ENCODE peak calls at places on chromosome 20, in four cellular contexts. J, W, K and S are unnamed samples.

GRCh38 chr20:63454729-63455567 is 17.5 kb downstream of the KCNQ2 start:
- DNase-seq in K (no peak), J (no peak), W (no peak), S (no peak)

GRCh38 chr20:63320616-63321147 is 27.7 kb downstream of the COL20A1 start:
- DNase-seq in W (no peak), K (no peak), J (no peak), S (no peak)

GRCh38 chr20:3340443-3340842 is 67.0 kb downstream of the DNAAF9 start:
- DNase-seq in W (no peak), J (peak), K (peak), S (no peak)

GRCh38 chr20:51800132-51800721 is 2.1 kb downstream of the SALL4 start:
- DNase-seq in K (peak), J (peak), W (peak), S (no peak)

GRCh38 chr20:36591854-36592641 is 13.5 kb upstream of the RAB5IF start:
- DNase-seq in W (no peak), J (no peak), K (no peak), S (no peak)

GRCh38 chr20:22243063-22243462 is 341.3 kb downstream of the FOXA2 start:
- DNase-seq in J (no peak), W (no peak), K (no peak), S (no peak)

GRCh38 chr20:37417857-37418501 is 72.0 kb downstream of the SRC start:
- DNase-seq in K (no peak), W (no peak), J (no peak), S (no peak)

GRCh38 chr20:46809961-46810360 is 84.7 kb upstream of the EYA2 start:
- DNase-seq in W (no peak), J (no peak), K (no peak), S (no peak)

GRCh38 chr20:17419459-17419858 is 111.7 kb downstream of the BFSP1 start:
- DNase-seq in J (no peak), K (no peak), W (no peak), S (no peak)

GRCh38 chr20:22447448-22447778 is 137.0 kb downstream of the FOXA2 start:
- DNase-seq in J (no peak), K (no peak), W (no peak), S (no peak)

GRCh38 chr20:49320460-49320859 is 42.6 kb upstream of the ZNFX1 start:
- DNase-seq in J (peak), K (no peak), W (peak), S (peak)

GRCh38 chr20:61954276-61955021 is 111.2 kb downstream of the TAF4 start:
- DNase-seq in K (no peak), W (no peak), J (no peak), S (no peak)

GRCh38 chr20:57264908-57265648 is 1.4 kb downstream of the BMP7 start:
- DNase-seq in W (no peak), J (no peak), K (no peak), S (no peak)

GRCh38 chr20:22623211-22623610 is 38.8 kb upstream of the FOXA2 start:
- DNase-seq in W (peak), K (no peak), J (no peak), S (no peak)

GRCh38 chr20:63118786-63119450 is 97.0 kb downstream of the YTHDF1 start:
- DNase-seq in J (no peak), W (no peak), K (no peak), S (no peak)

GRCh38 chr20:33531047-33531877 is 41.4 kb downstream of the CBFA2T2 start:
- DNase-seq in J (no peak), K (no peak), W (peak), S (no peak)

GRCh38 chr20:57514273-57514751 is 10.6 kb downstream of the CTCFL start:
- DNase-seq in K (peak), J (peak), W (peak), S (peak)

GRCh38 chr20:16518068-16518783 is 55.0 kb downstream of the KIF16B start:
- DNase-seq in K (peak), W (peak), J (peak), S (peak)

GRCh38 chr20:16423311-16424212 is 149.7 kb downstream of the KIF16B start:
- DNase-seq in W (peak), J (no peak), K (no peak), S (peak)

GRCh38 chr20:58481541-58482021 is 33.6 kb downstream of the APCDD1L start:
- DNase-seq in K (peak), W (peak), J (peak), S (no peak)

GRCh38 chr20:4850960-4851359 is 129.3 kb downstream of the PRND start:
- DNase-seq in W (no peak), K (no peak), J (no peak), S (no peak)

GRCh38 chr20:45463113-45463512 is 6.4 kb upstream of the WFDC2 start:
- DNase-seq in W (no peak), K (no peak), J (no peak), S (no peak)

GRCh38 chr20:16241911-16242310 is 331.3 kb downstream of the KIF16B start:
- DNase-seq in K (no peak), W (peak), J (no peak), S (no peak)

GRCh38 chr20:24729896-24730605 is 219.0 kb upstream of the CST7 start:
- DNase-seq in J (no peak), W (no peak), K (peak), S (no peak)

GRCh38 chr20:57803718-57804005 is 93.8 kb upstream of the PMEPA1 start:
- DNase-seq in J (no peak), W (no peak), K (no peak), S (no peak)

GRCh38 chr20:62808211-62808865 is 3.7 kb downstream of the OGFR start:
- DNase-seq in W (peak), K (peak), J (no peak), S (peak)

GRCh38 chr20:57509665-57510237 is 15.2 kb downstream of the CTCFL start:
- DNase-seq in J (no peak), W (peak), K (no peak), S (no peak)

GRCh38 chr20:15760217-15760567 is 813.1 kb downstream of the KIF16B start:
- DNase-seq in W (peak), K (no peak), J (no peak), S (no peak)

GRCh38 chr20:10578607-10579006 is 95.2 kb downstream of the JAG1 start:
- DNase-seq in J (no peak), K (no peak), W (peak), S (peak)

GRCh38 chr20:7843613-7844012 is 96.6 kb downstream of the HAO1 start:
- DNase-seq in K (no peak), J (peak), W (peak), S (no peak)

GRCh38 chr20:20083796-20084195 is 31.5 kb downstream of the CFAP61 start:
- DNase-seq in W (peak), K (no peak), J (no peak), S (peak)

GRCh38 chr20:63238491-63239126 is 2.9 kb downstream of the BIRC7 start:
- DNase-seq in J (no peak), W (no peak), K (no peak), S (no peak)

GRCh38 chr20:45817652-45818194 is 5.3 kb downstream of the UBE2C start:
- DNase-seq in J (peak), W (peak), K (peak), S (peak)

GRCh38 chr20:12965212-12965879 is 43.4 kb upstream of the SPTLC3 start:
- DNase-seq in W (no peak), K (no peak), J (no peak), S (no peak)

GRCh38 chr20:46772901-46773300 is 63.5 kb downstream of the SLC2A10 start:
- DNase-seq in K (no peak), W (no peak), J (no peak), S (no peak)

GRCh38 chr20:63331741-63332400 is 29.3 kb downstream of the CHRNA4 start:
- DNase-seq in J (no peak), W (no peak), K (no peak), S (no peak)